ENCODE peak calls at places on chromosome 7, in ten cellular contexts. E, Q, D, C, Y, N, L, Z, M and U are unnamed samples.
A peak's percentile ranks its signal among the peaks of the same experiment; 100 is the strongest.

GRCh38 chr7:38321967-38322366 is 48.5 kb upstream of the TARP start:
- DNase-seq in E (no peak), Q (no peak), D (no peak), C (no peak), Y (no peak), N (no peak), L (no peak), Z (no peak), M (no peak), U (no peak)

GRCh38 chr7:102992820-102993531 is 80.2 kb downstream of the LRRC17 start:
- DNase-seq in E (no peak), Q (peak; percentile 45), D (peak; percentile 20), C (no peak), Y (no peak), N (peak; percentile 47), L (no peak), Z (no peak), M (no peak), U (no peak)

GRCh38 chr7:121558288-121558687 is 162.2 kb upstream of the FAM3C start:
- DNase-seq in E (no peak), Q (no peak), D (no peak), C (no peak), Y (no peak), N (no peak), L (no peak), Z (no peak), M (no peak), U (no peak)

GRCh38 chr7:3301831-3302618 is 973 bp downstream of the SDK1 start:
- DNase-seq in E (peak; percentile 39), Q (peak; percentile 34), D (peak; percentile 39), C (peak; percentile 56), Y (no peak), N (no peak), L (no peak), Z (no peak), M (no peak), U (peak; percentile 19)

GRCh38 chr7:150363872-150364271 is 4.8 kb upstream of the REPIN1 start:
- DNase-seq in E (no peak), Q (no peak), D (no peak), C (no peak), Y (no peak), N (no peak), L (no peak), Z (no peak), M (no peak), U (no peak)

GRCh38 chr7:149097088-149097487 is 6.6 kb upstream of the ZNF786 start:
- DNase-seq in E (no peak), Q (no peak), D (no peak), C (no peak), Y (no peak), N (peak; percentile 16), L (no peak), Z (no peak), M (no peak), U (no peak)

GRCh38 chr7:94710256-94710655 is 54.3 kb upstream of the SGCE start:
- DNase-seq in E (no peak), Q (no peak), D (no peak), C (no peak), Y (no peak), N (no peak), L (no peak), Z (no peak), M (no peak), U (no peak)

GRCh38 chr7:134469622-134470021 is 10.7 kb upstream of the AKR1B1 start:
- DNase-seq in E (no peak), Q (no peak), D (peak; percentile 63), C (no peak), Y (peak; percentile 71), N (no peak), L (no peak), Z (no peak), M (no peak), U (no peak)

GRCh38 chr7:129561677-129562424 is 49.7 kb upstream of the NRF1 start:
- DNase-seq in E (no peak), Q (no peak), D (no peak), C (peak; percentile 55), Y (no peak), N (no peak), L (no peak), Z (no peak), M (no peak), U (no peak)

GRCh38 chr7:43244232-43244631 is 131.8 kb downstream of the HECW1 start:
- DNase-seq in E (no peak), Q (no peak), D (no peak), C (no peak), Y (no peak), N (no peak), L (no peak), Z (no peak), M (no peak), U (no peak)

GRCh38 chr7:117132385-117133120 is 179.3 kb downstream of the ST7 start:
- DNase-seq in E (no peak), Q (no peak), D (no peak), C (no peak), Y (no peak), N (peak; percentile 96), L (no peak), Z (no peak), M (no peak), U (no peak)

GRCh38 chr7:101754432-101755159 is 62.8 kb upstream of the CUX1 start:
- DNase-seq in E (peak; percentile 32), Q (peak; percentile 54), D (peak; percentile 22), C (no peak), Y (no peak), N (peak; percentile 20), L (no peak), Z (no peak), M (no peak), U (no peak)

GRCh38 chr7:78115876-78116275 is 317.3 kb downstream of the PHTF2 start:
- DNase-seq in E (no peak), Q (no peak), D (no peak), C (no peak), Y (no peak), N (no peak), L (no peak), Z (no peak), M (no peak), U (no peak)

GRCh38 chr7:73735526-73735905 is 3.1 kb downstream of the ABHD11 start:
- DNase-seq in E (no peak), Q (no peak), D (no peak), C (no peak), Y (no peak), N (no peak), L (no peak), Z (no peak), M (peak; percentile 49), U (peak; percentile 62)

GRCh38 chr7:103879411-103879810 is 110.0 kb downstream of the RELN start:
- DNase-seq in E (no peak), Q (no peak), D (no peak), C (no peak), Y (no peak), N (no peak), L (no peak), Z (no peak), M (no peak), U (no peak)

GRCh38 chr7:35680403-35681013 is 14.4 kb downstream of the HERPUD2 start:
- DNase-seq in E (no peak), Q (no peak), D (no peak), C (no peak), Y (no peak), N (no peak), L (no peak), Z (no peak), M (no peak), U (no peak)

GRCh38 chr7:77627307-77627671 is 69.0 kb upstream of the RSBN1L start:
- DNase-seq in E (no peak), Q (no peak), D (no peak), C (no peak), Y (no peak), N (no peak), L (no peak), Z (no peak), M (no peak), U (no peak)

GRCh38 chr7:112654322-112655216 is 135.6 kb downstream of the TMEM168 start:
- DNase-seq in E (no peak), Q (no peak), D (no peak), C (no peak), Y (no peak), N (no peak), L (no peak), Z (no peak), M (no peak), U (no peak)

GRCh38 chr7:1520574-1521234 is 9.8 kb upstream of the MAFK start:
- DNase-seq in E (no peak), Q (no peak), D (no peak), C (no peak), Y (peak; percentile 53), N (no peak), L (no peak), Z (no peak), M (no peak), U (peak; percentile 28)

GRCh38 chr7:24722386-24723177 is 34.7 kb downstream of the GSDME start:
- DNase-seq in E (no peak), Q (peak; percentile 22), D (no peak), C (no peak), Y (no peak), N (peak; percentile 46), L (no peak), Z (no peak), M (no peak), U (no peak)

GRCh38 chr7:135420786-135421185 is 89.1 kb downstream of the CNOT4 start:
- DNase-seq in E (no peak), Q (no peak), D (no peak), C (no peak), Y (no peak), N (no peak), L (no peak), Z (no peak), M (no peak), U (no peak)

GRCh38 chr7:68823996-68824780 is 774.1 kb upstream of the AUTS2 start:
- DNase-seq in E (no peak), Q (no peak), D (no peak), C (no peak), Y (no peak), N (no peak), L (no peak), Z (no peak), M (no peak), U (no peak)

GRCh38 chr7:131947661-131948060 is 391.2 kb upstream of the PODXL start:
- DNase-seq in E (no peak), Q (no peak), D (no peak), C (no peak), Y (no peak), N (no peak), L (no peak), Z (no peak), M (no peak), U (no peak)